ENCODE peak calls at places on chromosomes 12 and 14, in nine cellular contexts. T is prostate gland, E is PC-3, I is psoas muscle, Y is GM12878, F is ovary, R is fibroblast of lung, X is neural progenitor cell, C is tibial nerve. G is an unnamed sample.

GRCh38 chr12:19780460-19780859 is 341.2 kb downstream of the AEBP2 start:
- DNase-seq in I (no peak), F (no peak), X (no peak), C (no peak), T (no peak), Y (no peak), E (no peak), R (no peak), G (no peak)

GRCh38 chr12:103834897-103835390 is 6.1 kb downstream of the NT5DC3 start:
- DNase-seq in T (no peak), I (no peak), E (no peak), R (no peak), X (no peak), F (no peak), C (no peak), Y (no peak), G (no peak)

GRCh38 chr14:59664741-59665140 is 88.1 kb upstream of the CCDC175 start:
- DNase-seq in C (no peak), F (no peak), Y (no peak), I (no peak), E (peak; percentile 87), X (no peak), T (no peak), R (peak; percentile 2), G (no peak)

GRCh38 chr12:119178544-119179334 is at the start of gene HSPB8:
- DNase-seq in T (peak; percentile 78), F (peak; percentile 83), X (peak; percentile 47), Y (no peak), R (peak; percentile 92), I (peak; percentile 99), E (peak; percentile 47), C (peak; percentile 63), G (peak; percentile 76)

GRCh38 chr12:108193922-108194321 is 64.8 kb downstream of the WSCD2 start:
- DNase-seq in Y (no peak), X (peak; percentile 70), R (no peak), I (no peak), C (no peak), F (no peak), E (peak; percentile 36), T (peak; percentile 9), G (no peak)

GRCh38 chr12:76666272-76666845 is 97.6 kb upstream of the ZDHHC17 start:
- DNase-seq in R (no peak), E (no peak), C (no peak), X (no peak), T (no peak), I (no peak), Y (no peak), F (no peak), G (no peak)

GRCh38 chr14:74516451-74517155 is 23.0 kb downstream of the ISCA2 start:
- DNase-seq in C (no peak), I (peak; percentile 44), F (peak; percentile 23), Y (no peak), R (peak; percentile 53), T (no peak), X (peak; percentile 27), E (peak; percentile 39), G (no peak)

GRCh38 chr14:100580316-100581227 is 6.6 kb downstream of the BEGAIN start:
- DNase-seq in X (no peak), I (peak; percentile 39), Y (no peak), R (no peak), T (no peak), F (peak; percentile 13), C (no peak), E (no peak), G (no peak)

GRCh38 chr14:55556929-55557623 is 22.9 kb upstream of the KTN1 start:
- DNase-seq in I (peak; percentile 93), Y (no peak), F (peak; percentile 48), E (peak; percentile 99), X (peak; percentile 31), T (peak; percentile 87), R (peak; percentile 96), C (no peak), G (peak; percentile 99)

GRCh38 chr12:118979763-118980406 is 1.5 kb upstream of the SRRM4 start:
- DNase-seq in Y (no peak), T (peak; percentile 16), R (peak; percentile 17), I (no peak), X (peak; percentile 92), F (no peak), E (peak; percentile 70), C (no peak), G (no peak)

GRCh38 chr12:3641428-3641883 is 111.5 kb downstream of the CRACR2A start:
- DNase-seq in T (no peak), I (no peak), E (peak; percentile 78), Y (no peak), X (no peak), R (peak; percentile 73), F (no peak), C (peak; percentile 52), G (peak; percentile 4)

GRCh38 chr12:81245458-81245857 is 167.6 kb downstream of the ACSS3 start:
- DNase-seq in I (no peak), X (no peak), F (no peak), T (peak; percentile 82), C (no peak), Y (no peak), R (no peak), E (no peak), G (no peak)

GRCh38 chr14:93787465-93788306 is 599 bp downstream of the PRIMA1 start:
- DNase-seq in X (peak; percentile 77), F (no peak), Y (no peak), T (no peak), R (no peak), I (no peak), C (no peak), E (no peak), G (no peak)

GRCh38 chr12:131151558-131152345 is 198.0 kb downstream of the ADGRD1 start:
- DNase-seq in T (no peak), F (no peak), I (no peak), E (no peak), Y (no peak), R (no peak), C (no peak), X (no peak), G (no peak)

GRCh38 chr12:131408484-131408883 is 302.4 kb upstream of the SFSWAP start:
- DNase-seq in C (no peak), Y (no peak), T (no peak), I (no peak), F (no peak), E (no peak), R (no peak), X (no peak), G (no peak)

GRCh38 chr12:109563291-109564284 is 9.7 kb downstream of the MMAB start:
- DNase-seq in C (no peak), E (no peak), F (no peak), T (no peak), X (no peak), I (peak; percentile 62), Y (no peak), R (no peak), G (no peak)

GRCh38 chr12:122243965-122244364 is 18.1 kb upstream of the DIABLO start:
- DNase-seq in E (no peak), T (no peak), X (no peak), Y (no peak), I (no peak), C (no peak), R (no peak), F (no peak), G (no peak)

GRCh38 chr12:20950248-20950647 is 139.7 kb downstream of the SLCO1B3 start:
- DNase-seq in E (peak; percentile 58), Y (peak; percentile 4), I (no peak), C (no peak), R (peak; percentile 6), F (no peak), X (peak; percentile 21), T (no peak), G (no peak)

GRCh38 chr14:30223385-30223785 is 295.7 kb upstream of the PRKD1 start:
- DNase-seq in C (peak; percentile 48), X (no peak), T (peak; percentile 86), I (peak; percentile 64), R (peak; percentile 94), F (peak; percentile 29), E (peak; percentile 99), Y (no peak), G (peak; percentile 87)

GRCh38 chr12:3558854-3559253 is 67.9 kb downstream of the PRMT8 start:
- DNase-seq in T (no peak), R (no peak), E (no peak), C (no peak), X (no peak), F (no peak), Y (no peak), I (no peak), G (no peak)

GRCh38 chr14:75657331-75657730 is 3.3 kb downstream of the ERG28 start:
- DNase-seq in T (no peak), Y (no peak), I (no peak), F (no peak), E (no peak), C (no peak), R (no peak), X (no peak), G (no peak)
- TF ChIP-seq CTCF in T (no peak), Y (no peak), I (no peak), F (no peak), E (no peak), C (no peak), R (no peak), X (no peak), G (no peak)

GRCh38 chr14:80974338-80975078 is 19.1 kb downstream of the TSHR start:
- DNase-seq in R (peak; percentile 89), E (no peak), F (no peak), I (no peak), X (no peak), Y (no peak), C (no peak), T (no peak), G (peak; percentile 90)

GRCh38 chr14:80977103-80977728 is 21.8 kb downstream of the TSHR start:
- DNase-seq in X (no peak), F (no peak), R (no peak), Y (no peak), I (no peak), E (no peak), C (no peak), T (no peak), G (no peak)

GRCh38 chr14:80978403-80978802 is 23.0 kb downstream of the TSHR start:
- DNase-seq in R (no peak), C (no peak), X (no peak), Y (no peak), T (no peak), E (no peak), I (no peak), F (no peak), G (no peak)

GRCh38 chr14:80973918-80974317 is 18.5 kb downstream of the TSHR start:
- DNase-seq in R (peak; percentile 83), X (no peak), Y (no peak), E (no peak), F (no peak), C (no peak), I (no peak), T (no peak), G (peak; percentile 74)
- H3K4me3 ChIP-seq in R (no peak overlapping the region), X (no peak overlapping the region), Y (no peak overlapping the region), E (no peak overlapping the region), F (no peak overlapping the region), C (no peak overlapping the region), I (peak overlapping the region; percentile 45), T (no peak overlapping the region), G (no peak overlapping the region)

GRCh38 chr14:51205486-51205885 is 34.6 kb upstream of the TMX1 start:
- DNase-seq in C (no peak), F (no peak), R (no peak), X (no peak), T (no peak), I (no peak), E (no peak), Y (no peak), G (no peak)
- H3K27me3 ChIP-seq in C (no peaks in the 10 kb centered on the region), F (no peaks in the 10 kb centered on the region), R (peaks cover 11% of the 10 kb centered on the region), X (no peaks in the 10 kb centered on the region), T (no peaks in the 10 kb centered on the region), I (no peaks in the 10 kb centered on the region), E (no peaks in the 10 kb centered on the region), Y (no peaks in the 10 kb centered on the region), G (no peaks in the 10 kb centered on the region)

GRCh38 chr12:91332305-91332704 is 149.7 kb upstream of the DCN start:
- DNase-seq in E (peak; percentile 30), T (no peak), I (no peak), Y (no peak), F (no peak), R (no peak), X (no peak), C (no peak), G (no peak)
- TF ChIP-seq CTCF in E (no peak), T (peak; percentile 27), I (no peak), Y (no peak), F (peak; percentile 61), R (peak; percentile 19), X (no peak), C (no peak), G (no peak)